ENCODE peak calls at places on chromosomes 12 and 14, in four cellular contexts. M is AG10803, R is AG04449, T is vagina. D is an unnamed sample.

GRCh38 chr12:50187084-50187900 is 20.1 kb upstream of the CERS5 start:
- DNase-seq in M (peak; percentile 96), R (peak; percentile 91), T (no peak), D (peak; percentile 89)

GRCh38 chr12:10179871-10180270 is 1.0 kb downstream of the TMEM52B start:
- DNase-seq in M (no peak), R (no peak), T (no peak), D (no peak)

GRCh38 chr14:101791919-101792572 is 30.5 kb downstream of the PPP2R5C start:
- DNase-seq in M (peak; percentile 58), R (peak; percentile 12), T (no peak), D (peak; percentile 32)

GRCh38 chr14:103697196-103697595 is 18.1 kb downstream of the XRCC3 start:
- DNase-seq in M (no peak), R (no peak), T (no peak), D (no peak)

GRCh38 chr14:78598046-78598652 is 428.0 kb downstream of the NRXN3 start:
- DNase-seq in M (peak; percentile 49), R (no peak), T (no peak), D (no peak)

GRCh38 chr12:51590347-51591019 is 550 bp upstream of the SCN8A start:
- DNase-seq in M (peak; percentile 76), R (no peak), T (no peak), D (peak; percentile 25)

GRCh38 chr12:87074801-87075200 is 818.6 kb upstream of the MGAT4C start:
- DNase-seq in M (peak; percentile 20), R (no peak), T (no peak), D (peak; percentile 1)

GRCh38 chr14:49623941-49624806 is 3.6 kb downstream of the MGAT2 start:
- DNase-seq in M (peak; percentile 15), R (no peak), T (no peak), D (no peak)

GRCh38 chr14:103418508-103418818 is 33.2 kb downstream of the MARK3 start:
- DNase-seq in M (peak; percentile 81), R (peak; percentile 61), T (no peak), D (no peak)

GRCh38 chr12:131218291-131219172 is 264.8 kb downstream of the ADGRD1 start:
- DNase-seq in M (no peak), R (no peak), T (no peak), D (no peak)

GRCh38 chr12:124173692-124174091 is 121.2 kb upstream of the RFLNA start:
- DNase-seq in M (no peak), R (no peak), T (no peak), D (no peak)

GRCh38 chr12:16307843-16308475 is 30.5 kb upstream of the SLC15A5 start:
- DNase-seq in M (no peak), R (no peak), T (no peak), D (no peak)

GRCh38 chr12:118960161-118960560 is 21.2 kb upstream of the SRRM4 start:
- DNase-seq in M (no peak), R (no peak), T (no peak), D (no peak)

GRCh38 chr12:93243689-93244513 is 133.8 kb upstream of the NUDT4 start:
- DNase-seq in M (peak; percentile 86), R (no peak), T (no peak), D (peak; percentile 74)

GRCh38 chr12:55847033-55847432 is 4.3 kb upstream of the MMP19 start:
- DNase-seq in M (peak; percentile 81), R (peak; percentile 40), T (no peak), D (peak; percentile 45)

GRCh38 chr12:3107071-3107583 is 29.9 kb downstream of the TSPAN9 start:
- DNase-seq in M (peak; percentile 31), R (no peak), T (no peak), D (peak; percentile 68)

GRCh38 chr12:130334937-130335336 is 2.8 kb upstream of the PIWIL1 start:
- DNase-seq in M (no peak), R (no peak), T (no peak), D (no peak)

GRCh38 chr14:50397461-50398196 is 948 bp upstream of the CDKL1 start:
- DNase-seq in M (peak; percentile 21), R (no peak), T (no peak), D (no peak)

GRCh38 chr12:51115516-51115915 is 32.1 kb upstream of the CSRNP2 start:
- DNase-seq in M (no peak), R (no peak), T (no peak), D (no peak)

GRCh38 chr14:31926652-31927347 is 150.3 kb upstream of the ARHGAP5 start:
- DNase-seq in M (no peak), R (no peak), T (no peak), D (no peak)

GRCh38 chr12:6249580-6249979 is 49.4 kb downstream of the CD9 start:
- DNase-seq in M (no peak), R (no peak), T (no peak), D (no peak)

GRCh38 chr14:67127174-67127573 is 62.1 kb upstream of the GARIN2 start:
- DNase-seq in M (no peak), R (no peak), T (no peak), D (no peak)

GRCh38 chr12:116941188-116941587 is 30.4 kb downstream of the FBXW8 start:
- DNase-seq in M (no peak), R (no peak), T (no peak), D (no peak)

GRCh38 chr12:89980236-89980635 is 271.6 kb upstream of the ATP2B1 start:
- DNase-seq in M (peak; percentile 70), R (no peak), T (no peak), D (peak; percentile 84)

GRCh38 chr14:69586420-69586819 is 11.7 kb upstream of the CCDC177 start:
- DNase-seq in M (peak; percentile 74), R (no peak), T (no peak), D (no peak)

GRCh38 chr12:70627677-70628076 is 9.6 kb downstream of the PTPRB start:
- DNase-seq in M (no peak), R (no peak), T (no peak), D (no peak)
- H3K4me3 ChIP-seq in M (no peak overlapping the region), R (no peak overlapping the region), T (no peak overlapping the region), D (no peak overlapping the region)

GRCh38 chr12:14630793-14631192 is 63.1 kb upstream of the PLBD1 start:
- DNase-seq in M (no peak), R (no peak), T (no peak), D (no peak)

GRCh38 chr12:14628771-14629170 is 61.1 kb upstream of the PLBD1 start:
- DNase-seq in M (no peak), R (no peak), T (no peak), D (no peak)

GRCh38 chr12:14635776-14636175 is 60.6 kb downstream of the GUCY2C start:
- DNase-seq in M (no peak), R (no peak), T (no peak), D (no peak)

GRCh38 chr12:14629832-14630688 is 62.4 kb upstream of the PLBD1 start:
- DNase-seq in M (peak; percentile 72), R (no peak), T (no peak), D (peak; percentile 38)
- TF ChIP-seq CTCF in M (peak; percentile 100), R (peak; percentile 86), T (peak; percentile 62), D (peak; percentile 99)

DNA sequence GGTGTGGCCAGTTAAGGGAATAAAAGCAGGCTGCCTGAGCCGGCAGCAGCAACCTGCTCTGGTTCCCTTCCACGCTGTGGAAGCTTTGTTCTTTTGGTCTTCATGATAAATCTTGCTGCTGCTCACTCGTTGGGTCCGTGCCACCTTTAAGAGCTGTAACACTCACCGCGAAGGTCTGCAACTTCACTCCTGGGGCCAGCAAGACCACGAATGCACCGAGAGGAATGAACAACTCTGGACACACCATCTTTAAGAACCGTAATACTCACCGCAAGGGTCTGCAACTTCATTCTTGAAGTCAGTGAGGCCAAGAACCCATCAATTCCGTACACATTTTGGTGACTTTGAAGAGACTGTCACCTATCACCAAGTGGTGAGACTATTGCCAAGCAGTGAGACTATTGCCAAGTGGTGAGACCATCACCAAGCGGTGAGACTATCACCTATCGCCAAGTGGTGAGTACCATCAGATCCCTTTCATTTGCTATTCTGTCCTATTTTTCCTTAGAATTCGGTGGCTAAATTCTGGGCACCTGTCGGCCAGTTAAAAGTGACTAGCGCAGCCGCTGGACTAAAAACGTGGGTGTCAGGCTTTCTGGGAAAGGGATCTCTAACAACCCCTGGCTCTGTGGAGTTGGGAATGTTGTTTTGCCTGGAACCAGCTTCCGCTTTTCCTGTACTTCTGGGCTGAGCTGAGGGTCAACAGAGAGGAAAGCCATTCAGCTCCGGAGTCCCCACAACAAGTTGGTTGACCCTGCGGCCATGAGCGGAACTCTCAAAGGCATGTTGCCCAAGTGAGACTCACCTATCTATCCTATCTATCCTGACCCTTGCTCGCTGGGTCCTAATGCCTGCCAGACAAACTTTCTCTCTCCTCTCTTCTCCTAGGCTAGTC is at the start of gene DHRS2:
- DNase-seq in M (no peak), R (no peak), T (no peak), D (no peak)
- H3K4me3 ChIP-seq in M (no peak within 1 kb of the TSS), R (no peak within 1 kb of the TSS), T (no peak within 1 kb of the TSS), D (no peak within 1 kb of the TSS)

GRCh38 chr12:21662122-21662792 is 4.6 kb upstream of the LDHB start:
- DNase-seq in M (no peak), R (no peak), T (no peak), D (no peak)
- TF ChIP-seq CTCF in M (no peak), R (no peak), T (no peak), D (no peak)

GRCh38 chr12:26120561-26121274 is 4.1 kb downstream of the BHLHE41 start:
- DNase-seq in M (no peak), R (no peak), T (no peak), D (no peak)
- H3K4me3 ChIP-seq in M (no peak overlapping the region), R (no peak overlapping the region), T (peak overlapping the region; percentile 72), D (no peak overlapping the region)

DNA sequence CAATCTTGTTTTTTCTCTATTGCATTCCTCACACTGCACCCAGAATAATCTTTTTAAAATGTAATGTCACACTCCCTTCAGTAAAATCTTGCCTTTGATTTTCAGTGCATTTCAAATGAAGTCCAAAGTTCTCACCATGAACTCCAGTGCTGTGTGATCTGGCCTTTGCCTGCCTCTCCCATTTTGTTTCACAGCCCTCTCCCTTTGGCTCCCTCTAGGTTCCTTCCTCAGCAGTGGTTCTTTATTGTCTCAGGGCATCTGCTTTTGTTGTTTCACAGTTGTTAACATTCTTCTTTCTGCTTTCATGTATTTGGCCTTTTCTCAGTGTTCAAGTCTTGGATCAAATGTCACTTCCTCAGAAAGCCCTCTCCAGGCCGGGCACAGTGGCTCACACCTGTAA is 84.5 kb upstream of the AMN1 start:
- DNase-seq in M (no peak), R (no peak), T (no peak), D (no peak)
- TF ChIP-seq CTCF in M (peak; percentile 27), R (no peak), T (no peak), D (peak; percentile 24)

GRCh38 chr14:42541535-42542001 is 934.9 kb downstream of the LRFN5 start:
- DNase-seq in M (no peak), R (no peak), T (no peak), D (no peak)
- H3K4me3 ChIP-seq in M (no peak overlapping the region), R (no peak overlapping the region), T (no peak overlapping the region), D (no peak overlapping the region)

GRCh38 chr12:125332900-125333299 is 267.7 kb downstream of the AACS start:
- DNase-seq in M (no peak), R (no peak), T (no peak), D (no peak)
- TF ChIP-seq CTCF in M (no peak), R (no peak), T (no peak), D (no peak)

GRCh38 chr12:110561471-110562201 is 21.5 kb downstream of the PPTC7 start:
- DNase-seq in M (peak; percentile 87), R (no peak), T (no peak), D (no peak)
- H3K4me3 ChIP-seq in M (no peak overlapping the region), R (no peak overlapping the region), T (no peak overlapping the region), D (no peak overlapping the region)